ENCODE peak calls at places on chromosomes 6 and 20, in seven cellular contexts. One of them, this sample, is unnamed.

GRCh38 chr6:166297606-166298005 is 10.6 kb downstream of the PRR18 start:
- DNase-seq in SIG-M5: no peak
- DNase-seq in cerebellum: no peak
- DNase-seq in midbrain: peak
- DNase-seq in tibial artery: no peak
- DNase-seq in foreskin fibroblast: no peak
- DNase-seq in EH: no peak
- DNase-seq in this sample: no peak

GRCh38 chr6:45946887-45947286 is 68.8 kb downstream of the CLIC5 start:
- DNase-seq in SIG-M5: no peak
- DNase-seq in cerebellum: no peak
- DNase-seq in midbrain: no peak
- DNase-seq in tibial artery: no peak
- DNase-seq in foreskin fibroblast: peak
- DNase-seq in EH: peak
- DNase-seq in this sample: no peak

GRCh38 chr6:115891111-115891669 is 169.5 kb downstream of the FRK start:
- DNase-seq in SIG-M5: no peak
- DNase-seq in cerebellum: no peak
- DNase-seq in midbrain: no peak
- DNase-seq in tibial artery: no peak
- DNase-seq in foreskin fibroblast: peak
- DNase-seq in EH: peak
- DNase-seq in this sample: no peak

GRCh38 chr6:168376811-168377480 is 57.4 kb upstream of the DACT2 start:
- DNase-seq in SIG-M5: no peak
- DNase-seq in cerebellum: no peak
- DNase-seq in midbrain: no peak
- DNase-seq in tibial artery: peak
- DNase-seq in foreskin fibroblast: no peak
- DNase-seq in EH: no peak
- DNase-seq in this sample: no peak

GRCh38 chr20:11992426-11992825 is 74.7 kb downstream of the BTBD3 start:
- DNase-seq in SIG-M5: no peak
- DNase-seq in cerebellum: no peak
- DNase-seq in midbrain: peak
- DNase-seq in tibial artery: no peak
- DNase-seq in foreskin fibroblast: no peak
- DNase-seq in EH: no peak
- DNase-seq in this sample: no peak

GRCh38 chr6:137271245-137272183 is 52.3 kb upstream of the IFNGR1 start:
- DNase-seq in SIG-M5: no peak
- DNase-seq in cerebellum: peak
- DNase-seq in midbrain: peak
- DNase-seq in tibial artery: no peak
- DNase-seq in foreskin fibroblast: peak
- DNase-seq in EH: peak
- DNase-seq in this sample: peak

GRCh38 chr6:170166511-170167122 is 124.3 kb downstream of the DLL1 start:
- DNase-seq in SIG-M5: no peak
- DNase-seq in cerebellum: peak
- DNase-seq in midbrain: no peak
- DNase-seq in tibial artery: no peak
- DNase-seq in foreskin fibroblast: no peak
- DNase-seq in EH: no peak
- DNase-seq in this sample: no peak

GRCh38 chr6:124436803-124437202 is 525.4 kb upstream of the RNF217 start:
- DNase-seq in SIG-M5: no peak
- DNase-seq in cerebellum: no peak
- DNase-seq in midbrain: no peak
- DNase-seq in tibial artery: no peak
- DNase-seq in foreskin fibroblast: no peak
- DNase-seq in EH: no peak
- DNase-seq in this sample: no peak